ENCODE peak calls at places on chromosomes 1 and 21, in four cellular contexts. J is Right ventricle myocardium inferior, B is right lobe of liver, R is memory B cell. W is an unnamed sample.

GRCh38 chr1:46150085-46150484 is 17.7 kb upstream of the PIK3R3 start:
- ATAC-seq in R (no peak), B (no peak), J (no peak), W (no peak)

GRCh38 chr1:47569681-47570470 is 132.0 kb downstream of the FOXD2 start:
- ATAC-seq in J (peak), R (no peak), B (peak), W (no peak)

GRCh38 chr1:188888387-188888786 is 1589.3 kb downstream of the BRINP3 start:
- ATAC-seq in B (no peak), R (no peak), J (no peak), W (no peak)

GRCh38 chr21:45128613-45129226 is 54.3 kb downstream of the ADARB1 start:
- ATAC-seq in B (peak), R (peak), J (peak), W (peak)

GRCh38 chr1:90346349-90346748 is 351.4 kb downstream of the ZNF326 start:
- ATAC-seq in B (no peak), R (no peak), J (no peak), W (no peak)

GRCh38 chr1:24635195-24635843 is 7.8 kb upstream of the SRRM1 start:
- ATAC-seq in J (no peak), R (peak), B (peak), W (peak)

GRCh38 chr1:151905070-151905442 is 4.3 kb downstream of the THEM4 start:
- ATAC-seq in R (no peak), B (no peak), J (no peak), W (peak)

GRCh38 chr1:226417830-226418546 is 10.1 kb upstream of the PARP1 start:
- ATAC-seq in R (no peak), J (no peak), B (no peak), W (no peak)

GRCh38 chr1:56095924-56096655 is 483.3 kb downstream of the PLPP3 start:
- ATAC-seq in J (peak), R (no peak), B (no peak), W (no peak)

GRCh38 chr1:58964880-58965279 is 181.0 kb upstream of the JUN start:
- ATAC-seq in J (peak), R (no peak), B (peak), W (no peak)

GRCh38 chr1:222995620-222996306 is 147.3 kb downstream of the TLR5 start:
- ATAC-seq in R (no peak), J (no peak), B (no peak), W (no peak)

GRCh38 chr1:20634065-20634593 is 871 bp downstream of the PINK1 start:
- ATAC-seq in J (no peak), R (peak), B (no peak), W (peak)

GRCh38 chr1:9058465-9058864 is 11.0 kb downstream of the SLC2A5 start:
- ATAC-seq in B (no peak), J (no peak), R (no peak), W (no peak)

GRCh38 chr1:43587594-43587993 is 56.9 kb downstream of the PTPRF start:
- ATAC-seq in R (no peak), J (peak), B (peak), W (no peak)

GRCh38 chr1:202007703-202008489 is 2.5 kb upstream of the ELF3 start:
- ATAC-seq in B (no peak), R (no peak), J (no peak), W (no peak)

GRCh38 chr1:33500547-33500946 is 28.1 kb downstream of the ZSCAN20 start:
- ATAC-seq in R (no peak), B (no peak), J (no peak), W (no peak)

GRCh38 chr1:189567890-189568289 is 909.8 kb downstream of the BRINP3 start:
- ATAC-seq in J (no peak), R (no peak), B (no peak), W (no peak)

GRCh38 chr1:19852036-19852435 is 30.2 kb upstream of the OTUD3 start:
- ATAC-seq in R (no peak), J (no peak), B (no peak), W (no peak)

GRCh38 chr1:8312235-8313218 is 5.4 kb upstream of the SLC45A1 start:
- ATAC-seq in J (peak), B (peak), R (no peak), W (no peak)

GRCh38 chr1:31798433-31799195 is 17.2 kb downstream of the SPOCD1 start:
- ATAC-seq in R (no peak), J (no peak), B (no peak), W (peak)

GRCh38 chr1:9689971-9690381 is 38.4 kb downstream of the PIK3CD start:
- ATAC-seq in B (peak), R (no peak), J (no peak), W (no peak)

GRCh38 chr1:109773203-109773899 is 9.6 kb upstream of the EPS8L3 start:
- ATAC-seq in J (peak), R (peak), B (peak), W (peak)